ENCODE peak calls at places on chromosomes 3 and 15, in four cellular contexts. X, P, N and F are unnamed samples. For H3K9me3, the result is how much of the 10 kb centered on the place peaks cover.

GRCh38 chr3:108215876-108216275 is 6.3 kb downstream of the IFT57 start:
- DNase-seq in P (no peak), N (no peak), X (no peak), F (no peak)

GRCh38 chr3:100463646-100464155 is 28.7 kb upstream of the TMEM45A start:
- DNase-seq in X (no peak), P (no peak), N (no peak), F (no peak)

GRCh38 chr15:58758141-58758540 is 8.6 kb upstream of the ADAM10 start:
- DNase-seq in X (no peak), N (peak), P (no peak), F (no peak)

GRCh38 chr3:101638262-101638745 is 38.6 kb downstream of the ZBTB11 start:
- DNase-seq in P (no peak), X (no peak), N (no peak), F (no peak)

GRCh38 chr15:57649138-57649537 is 57.4 kb upstream of the POLR2M start:
- DNase-seq in N (peak), X (no peak), P (no peak), F (no peak)

GRCh38 chr3:150235799-150236198 is 172.3 kb upstream of the TSC22D2 start:
- DNase-seq in P (no peak), N (peak), X (peak), F (no peak)

GRCh38 chr3:128559486-128560225 is 66.7 kb upstream of the GATA2 start:
- DNase-seq in N (no peak), P (no peak), X (no peak), F (no peak)

GRCh38 chr3:140152851-140153640 is 218.1 kb downstream of the CLSTN2 start:
- DNase-seq in P (no peak), N (no peak), X (no peak), F (peak)

GRCh38 chr3:165217739-165218138 is 21.6 kb upstream of the SLITRK3 start:
- DNase-seq in P (no peak), N (no peak), X (no peak), F (no peak)

GRCh38 chr15:47504624-47505256 is 212.6 kb upstream of the SEMA6D start:
- DNase-seq in N (no peak), X (no peak), P (no peak), F (no peak)

GRCh38 chr3:63706321-63707085 is 54.0 kb downstream of the SNTN start:
- DNase-seq in N (no peak), P (no peak), X (no peak), F (no peak)

DNA sequence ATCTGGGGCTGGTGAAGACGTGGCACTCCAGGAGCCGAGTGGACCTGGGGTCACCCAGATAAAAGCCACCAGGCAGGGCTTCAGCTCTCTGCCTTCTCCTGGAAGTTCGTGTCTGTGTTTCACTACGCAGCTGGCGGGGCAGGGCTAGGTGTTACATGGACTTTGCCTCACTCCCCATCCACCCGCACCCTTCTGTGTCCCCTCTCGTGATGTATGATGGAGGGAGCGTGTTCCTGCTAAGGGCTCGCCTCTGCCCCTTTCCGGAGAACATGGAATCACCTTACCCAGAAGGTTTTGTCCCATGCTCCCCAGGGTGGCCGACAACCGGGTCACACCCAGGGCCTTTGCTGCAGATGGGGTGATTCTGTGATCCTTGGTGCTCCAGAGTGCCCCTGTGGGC is 96.2 kb downstream of the GABRG3 start:
- DNase-seq in N (no peak), X (no peak), P (no peak), F (no peak)
- H3K9me3 ChIP-seq in N (under half), X (under half), P (under half), F (under half)

DNA sequence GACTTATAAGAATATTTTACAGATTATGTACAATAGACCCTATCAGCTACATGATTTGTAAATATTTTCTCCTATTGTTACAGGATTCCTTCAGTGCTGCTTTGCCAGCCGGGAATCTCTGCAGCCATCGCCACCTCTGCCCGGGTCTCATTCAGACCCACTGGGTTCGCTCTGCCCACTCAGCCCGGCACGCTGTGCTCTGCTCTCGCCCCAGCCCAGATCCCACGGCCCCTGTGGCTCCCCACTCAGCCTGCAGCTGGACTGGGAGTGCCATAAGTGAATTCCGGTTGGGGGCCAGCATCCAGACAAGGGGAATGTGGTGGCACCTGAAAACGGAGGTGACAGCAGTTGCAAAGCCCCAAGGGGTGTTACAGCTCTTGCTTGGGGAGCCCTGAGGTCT is 71.8 kb downstream of the NPAP1 start:
- DNase-seq in X (no peak), P (no peak), N (no peak), F (no peak)
- H3K9me3 ChIP-seq in X (under half), P (under half), N (under half), F (under half)

GRCh38 chr15:83164409-83165404 is 42.9 kb downstream of the HDGFL3 start:
- DNase-seq in X (peak), N (no peak), P (no peak), F (no peak)

GRCh38 chr15:83163032-83163431 is 44.6 kb downstream of the HDGFL3 start:
- DNase-seq in X (no peak), P (no peak), N (no peak), F (no peak)

GRCh38 chr15:83170474-83171165 is 37.0 kb downstream of the HDGFL3 start:
- DNase-seq in X (peak), N (no peak), P (no peak), F (no peak)

GRCh38 chr15:83166218-83166617 is 41.4 kb downstream of the HDGFL3 start:
- DNase-seq in X (no peak), P (no peak), N (no peak), F (no peak)

DNA sequence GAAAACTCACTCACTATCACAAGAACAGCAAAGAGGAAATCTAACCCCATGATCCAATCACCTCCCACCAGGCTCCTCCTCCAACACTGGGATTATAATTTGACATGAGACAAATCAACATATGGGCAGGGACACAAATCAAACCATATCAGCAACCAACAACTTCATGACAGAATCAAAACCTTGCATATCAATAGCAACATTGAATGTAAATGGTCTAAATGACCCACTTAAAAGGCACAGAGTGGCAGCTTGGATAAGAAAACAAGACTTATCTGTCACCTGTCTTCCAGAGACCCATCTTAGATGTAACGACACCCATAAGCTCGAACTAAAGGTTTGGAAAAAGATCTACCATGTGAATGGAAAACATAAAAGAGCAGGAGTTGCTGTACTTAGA is 40.8 kb downstream of the HDGFL3 start:
- DNase-seq in P (no peak), N (no peak), X (no peak), F (no peak)
- H3K9me3 ChIP-seq in P (under half), N (under half), X (under half), F (under half)

GRCh38 chr15:26372712-26373111 is 400.2 kb downstream of the GABRB3 start:
- DNase-seq in N (no peak), P (no peak), X (no peak), F (no peak)
- H3K9me3 ChIP-seq in N (under half), P (under half), X (under half), F (under half)

GRCh38 chr3:44762690-44763089 is 1.1 kb downstream of the KIF15 start:
- DNase-seq in P (no peak), N (no peak), X (no peak), F (no peak)
- H3K9me3 ChIP-seq in P (under half), N (under half), X (under half), F (under half)